ENCODE peak calls at places on chromosomes 1 and 21, in six cellular contexts. M is DND-41, H is heart right ventricle, A is GM23248, C is heart left ventricle, G is hepatocyte. Z is an unnamed sample. For H3K9me3 and H3K4me1, the result is how much of the 10 kb centered on the place peaks cover.

GRCh38 chr21:16588433-16588860 is 858.7 kb downstream of the USP25 start:
- DNase-seq in M (no peak), H (peak), A (peak), C (peak), G (peak), Z (no peak)

GRCh38 chr1:102726417-102726816 is 381.9 kb downstream of the COL11A1 start:
- DNase-seq in M (no peak), H (no peak), A (no peak), C (no peak), G (no peak), Z (no peak)

GRCh38 chr1:57678138-57678537 is 254.3 kb upstream of the DAB1 start:
- DNase-seq in M (no peak), H (no peak), A (no peak), C (no peak), G (peak), Z (no peak)

GRCh38 chr1:30733520-30733919 is 10.1 kb upstream of the MATN1 start:
- DNase-seq in M (no peak), H (no peak), A (no peak), C (no peak), G (no peak), Z (no peak)

GRCh38 chr1:160993544-160993943 is 27.4 kb downstream of the F11R start:
- DNase-seq in M (no peak), H (no peak), A (peak), C (no peak), G (peak), Z (no peak)

GRCh38 chr1:96992871-96993270 is 271.3 kb downstream of the PTBP2 start:
- DNase-seq in M (no peak), H (no peak), A (peak), C (no peak), G (no peak), Z (no peak)

GRCh38 chr1:205248793-205249601 is 21.3 kb downstream of the TMCC2 start:
- DNase-seq in M (no peak), H (peak), A (no peak), C (peak), G (peak), Z (no peak)

GRCh38 chr1:180527270-180527669 is 24.9 kb upstream of the ACBD6 start:
- DNase-seq in M (no peak), H (no peak), A (peak), C (no peak), G (peak), Z (no peak)

GRCh38 chr1:56456426-56457101 is 122.8 kb downstream of the PLPP3 start:
- DNase-seq in M (no peak), H (peak), A (peak), C (no peak), G (peak), Z (no peak)

GRCh38 chr1:19877821-19878636 is 4.2 kb upstream of the OTUD3 start:
- DNase-seq in M (peak), H (no peak), A (peak), C (no peak), G (no peak), Z (no peak)

GRCh38 chr1:201465698-201466290 is 3.2 kb downstream of the PHLDA3 start:
- DNase-seq in M (no peak), H (no peak), A (no peak), C (no peak), G (no peak), Z (no peak)

GRCh38 chr21:39611547-39612190 is 1.1 kb upstream of the B3GALT5 start:
- DNase-seq in M (no peak), H (no peak), A (no peak), C (no peak), G (no peak), Z (no peak)

GRCh38 chr21:46661211-46661625 is 25.7 kb downstream of the PRMT2 start:
- DNase-seq in M (no peak), H (peak), A (peak), C (peak), G (peak), Z (peak)

GRCh38 chr1:88612783-88613182 is 71.3 kb upstream of the PKN2 start:
- DNase-seq in M (no peak), H (no peak), A (no peak), C (no peak), G (peak), Z (no peak)

GRCh38 chr1:89695847-89696246 is 62.9 kb downstream of the LRRC8C start:
- DNase-seq in M (no peak), H (no peak), A (no peak), C (no peak), G (no peak), Z (peak)

GRCh38 chr21:30590297-30590696 is at the start of gene KRTAP22-2:
- DNase-seq in M (no peak), H (no peak), A (no peak), C (no peak), G (no peak), Z (no peak)

GRCh38 chr21:45982758-45983731 is 1.5 kb downstream of the COL6A1 start:
- DNase-seq in M (no peak), H (no peak), A (peak), C (peak), G (no peak), Z (no peak)

GRCh38 chr1:176515310-176515709 is 52.3 kb downstream of the PAPPA2 start:
- DNase-seq in M (no peak), H (no peak), A (peak), C (no peak), G (peak), Z (no peak)

GRCh38 chr1:8736927-8737326 is 80.5 kb downstream of the RERE start:
- DNase-seq in M (no peak), H (no peak), A (no peak), C (no peak), G (no peak), Z (no peak)

GRCh38 chr1:204359474-204360255 is at the start of gene PLEKHA6:
- DNase-seq in M (peak), H (peak), A (peak), C (no peak), G (peak), Z (no peak)

GRCh38 chr1:244090645-244091044 is 39.6 kb downstream of the ZBTB18 start:
- DNase-seq in M (no peak), H (no peak), A (no peak), C (no peak), G (no peak), Z (no peak)

GRCh38 chr1:193104496-193104905 is 713 bp downstream of the GLRX2 start:
- DNase-seq in M (no peak), H (peak), A (peak), C (peak), G (peak), Z (no peak)

GRCh38 chr1:89953072-89953626 is 41.8 kb upstream of the ZNF326 start:
- DNase-seq in M (peak), H (no peak), A (peak), C (no peak), G (peak), Z (peak)

GRCh38 chr1:117579221-117579906 is 26.5 kb upstream of the TENT5C start:
- DNase-seq in M (no peak), H (no peak), A (no peak), C (no peak), G (no peak), Z (no peak)

GRCh38 chr1:232635778-232636356 is 5.9 kb upstream of the SIPA1L2 start:
- DNase-seq in M (no peak), H (no peak), A (peak), C (no peak), G (peak), Z (peak)

GRCh38 chr1:178388398-178389161 is 108.2 kb downstream of the CLEC20A start:
- DNase-seq in M (no peak), H (no peak), A (peak), C (no peak), G (no peak), Z (no peak)

GRCh38 chr21:37341254-37341960 is 25.2 kb upstream of the DYRK1A start:
- DNase-seq in M (no peak), H (no peak), A (peak), C (no peak), G (no peak), Z (no peak)

GRCh38 chr1:227779651-227780050 is 35.8 kb upstream of the PRSS38 start:
- DNase-seq in M (no peak), H (peak), A (no peak), C (no peak), G (no peak), Z (no peak)

GRCh38 chr1:27001570-27002360 is 8.3 kb downstream of the TRNP1 start:
- DNase-seq in M (no peak), H (peak), A (peak), C (peak), G (peak), Z (no peak)

GRCh38 chr1:34742667-34743270 is 12.1 kb upstream of the GJB5 start:
- DNase-seq in M (peak), H (peak), A (peak), C (peak), G (peak), Z (peak)

GRCh38 chr1:10306435-10306834 is 92.4 kb upstream of the PGD start:
- DNase-seq in M (no peak), H (no peak), A (no peak), C (no peak), G (no peak), Z (no peak)

GRCh38 chr1:110860174-110860573 is 12.8 kb upstream of the CD53 start:
- DNase-seq in M (no peak), H (no peak), A (no peak), C (no peak), G (no peak), Z (no peak)

GRCh38 chr1:25952851-25953401 is 44.9 kb downstream of the PAFAH2 start:
- DNase-seq in M (no peak), H (peak), A (peak), C (peak), G (no peak), Z (no peak)

GRCh38 chr1:114330451-114330983 is 176.8 kb upstream of the SYT6 start:
- DNase-seq in M (peak), H (no peak), A (no peak), C (no peak), G (no peak), Z (peak)

GRCh38 chr1:31828926-31829690 is 13.3 kb upstream of the SPOCD1 start:
- DNase-seq in M (peak), H (no peak), A (no peak), C (no peak), G (no peak), Z (no peak)

GRCh38 chr1:18943914-18944572 is 12.4 kb downstream of the IFFO2 start:
- DNase-seq in M (no peak), H (no peak), A (no peak), C (no peak), G (no peak), Z (no peak)

GRCh38 chr1:37946703-37947360 is at the start of gene INPP5B:
- DNase-seq in M (no peak), H (peak), A (peak), C (peak), G (peak), Z (peak)

DNA sequence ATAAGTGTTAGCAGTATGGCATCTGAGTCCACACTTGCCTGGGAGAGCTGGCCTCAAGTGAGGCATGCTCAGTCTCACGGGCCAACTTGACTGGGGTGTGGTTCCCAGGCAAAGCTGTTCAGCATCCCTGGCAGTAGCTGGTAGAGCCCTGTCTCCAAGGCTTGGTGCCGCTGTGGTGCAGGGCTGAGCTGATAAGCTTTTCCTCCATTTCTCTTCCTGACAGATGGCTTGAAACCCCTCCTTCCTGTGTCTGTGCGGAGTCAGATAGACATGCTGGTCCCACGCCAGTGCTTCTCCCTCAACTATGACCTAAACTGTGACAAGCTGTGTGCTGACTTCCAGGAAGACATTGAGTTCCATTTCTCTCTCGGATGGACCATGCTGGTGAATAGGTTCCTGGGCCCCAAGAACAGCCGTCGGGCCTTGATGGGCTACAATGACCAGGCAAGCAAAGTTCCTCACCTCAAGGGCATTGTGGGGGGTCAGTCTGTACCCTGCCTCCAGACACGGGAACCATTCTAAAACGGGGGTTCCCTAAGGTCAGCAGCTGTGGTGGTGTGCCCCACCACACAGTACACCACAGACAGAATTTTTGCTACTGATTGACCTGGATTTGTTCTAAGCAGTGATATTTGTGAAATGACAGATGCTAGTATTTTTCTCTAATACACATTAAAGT is 13.7 kb upstream of the MIIP start:
- DNase-seq in M (no peak), H (no peak), A (no peak), C (no peak), G (no peak), Z (no peak)
- H3K9me3 ChIP-seq in M (under half), H (under half), A (under half), C (under half), G (under half), Z (under half)

GRCh38 chr1:51494138-51494830 is 24.8 kb downstream of the EPS15 start:
- DNase-seq in M (no peak), H (no peak), A (no peak), C (no peak), G (no peak), Z (no peak)

GRCh38 chr1:51491166-51491981 is 27.7 kb downstream of the EPS15 start:
- DNase-seq in M (no peak), H (no peak), A (no peak), C (no peak), G (no peak), Z (no peak)

GRCh38 chr1:51488372-51489050 is 30.6 kb downstream of the EPS15 start:
- DNase-seq in M (no peak), H (no peak), A (no peak), C (no peak), G (no peak), Z (no peak)

GRCh38 chr1:51487628-51488027 is 31.4 kb downstream of the EPS15 start:
- DNase-seq in M (no peak), H (no peak), A (no peak), C (no peak), G (no peak), Z (no peak)

GRCh38 chr1:51489472-51489871 is 29.6 kb downstream of the EPS15 start:
- DNase-seq in M (no peak), H (no peak), A (no peak), C (no peak), G (no peak), Z (no peak)
- H3K4me1 ChIP-seq in M (under half), H (half or more), A (under half), C (half or more), G (under half), Z (under half)

GRCh38 chr1:46334030-46334384 is 6.6 kb upstream of the NSUN4 start:
- DNase-seq in M (no peak), H (no peak), A (no peak), C (no peak), G (no peak), Z (no peak)

GRCh38 chr1:46333300-46334029 is 7.1 kb upstream of the NSUN4 start:
- DNase-seq in M (no peak), H (no peak), A (peak), C (no peak), G (peak), Z (no peak)
- H3K4me3 ChIP-seq in M (no peak), H (no peak), A (no peak), C (no peak), G (no peak), Z (no peak)

DNA sequence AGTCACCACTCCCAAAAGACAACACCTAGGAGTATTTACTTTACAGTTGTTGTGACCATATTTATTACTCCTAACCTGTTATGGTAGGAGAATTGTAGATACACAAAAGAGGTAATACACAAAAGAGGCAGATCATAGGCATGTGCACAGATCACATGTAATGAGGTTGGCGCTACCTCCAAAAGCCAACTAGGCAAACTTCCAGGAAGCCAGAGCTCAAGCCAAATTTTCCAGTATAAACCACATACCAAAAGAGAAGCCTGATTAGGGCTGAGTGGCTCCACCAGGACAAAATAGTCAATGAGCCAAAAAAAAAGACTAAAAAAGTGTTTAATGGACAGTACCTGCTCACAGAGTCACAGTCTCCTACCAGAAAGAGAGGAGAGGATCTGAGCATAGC is 195.0 kb upstream of the PBX1 start:
- DNase-seq in M (no peak), H (no peak), A (no peak), C (no peak), G (no peak), Z (no peak)
- H3K9me3 ChIP-seq in M (under half), H (under half), A (under half), C (under half), G (under half), Z (under half)

DNA sequence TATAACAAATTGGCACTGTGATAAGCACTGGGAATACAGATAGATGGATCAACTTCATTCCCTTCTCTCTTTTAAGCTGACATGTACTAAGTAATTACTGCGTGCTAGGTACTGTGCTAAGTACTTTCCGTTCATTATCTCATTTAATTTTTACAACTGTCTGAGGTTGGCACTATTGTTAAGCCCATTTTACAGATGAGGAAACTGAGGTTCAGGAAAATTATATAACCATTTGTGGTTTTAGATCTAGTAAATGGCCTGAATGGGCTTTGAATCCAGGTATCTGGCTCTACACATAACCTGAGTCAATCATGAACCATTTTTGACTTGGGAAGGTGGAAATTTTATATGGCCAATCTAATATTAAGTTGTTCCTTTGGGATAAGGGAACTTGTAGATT is 3.6 kb upstream of the HMGCS2 start:
- DNase-seq in M (no peak), H (no peak), A (no peak), C (no peak), G (no peak), Z (no peak)
- H3K4me1 ChIP-seq in M (under half), H (under half), A (under half), C (under half), G (under half), Z (under half)

DNA sequence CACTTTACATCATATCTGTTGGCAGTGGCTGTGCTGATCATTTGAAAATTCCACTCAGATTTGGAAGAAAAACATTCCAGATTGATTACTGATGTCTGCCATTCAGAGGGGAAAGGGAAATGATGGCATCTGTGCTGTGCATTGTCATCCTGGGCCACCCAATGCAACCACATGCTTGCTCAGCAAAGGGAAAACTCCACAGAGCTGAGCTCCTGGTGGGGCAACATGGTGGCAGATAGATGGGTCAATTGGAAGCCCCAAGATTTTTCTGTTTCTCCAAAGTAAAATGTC is 11.8 kb downstream of the OXCT2 start:
- DNase-seq in M (no peak), H (no peak), A (no peak), C (no peak), G (no peak), Z (no peak)
- H3K4me3 ChIP-seq in M (no peak), H (no peak), A (no peak), C (no peak), G (no peak), Z (no peak)

DNA sequence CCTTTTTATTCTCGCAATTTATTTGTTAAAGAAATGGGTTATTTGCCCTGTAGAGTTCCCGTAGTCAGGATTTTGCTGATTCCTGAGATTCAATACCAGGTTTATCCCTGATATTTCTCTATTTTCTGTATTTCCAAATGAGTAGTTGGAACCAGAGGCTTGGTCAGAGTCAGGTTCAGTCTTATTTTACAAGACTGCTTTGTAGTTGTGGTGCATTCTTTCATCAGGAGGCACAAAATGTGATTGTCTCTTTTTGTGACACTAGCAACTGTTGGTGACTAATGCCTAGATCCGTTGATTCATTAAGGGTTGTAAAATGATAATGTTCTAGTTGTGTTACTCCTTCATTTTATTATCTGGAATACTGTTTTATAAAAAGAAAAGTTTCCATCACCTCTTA is 95.5 kb upstream of the TPTE start:
- DNase-seq in M (no peak), H (no peak), A (no peak), C (no peak), G (peak), Z (no peak)
- H3K9me3 ChIP-seq in M (under half), H (under half), A (under half), C (under half), G (under half), Z (half or more)

GRCh38 chr21:42676799-42677198 is 23.4 kb downstream of the PDE9A start:
- DNase-seq in M (no peak), H (no peak), A (no peak), C (peak), G (no peak), Z (no peak)
- H3K4me1 ChIP-seq in M (under half), H (under half), A (under half), C (under half), G (under half), Z (under half)

GRCh38 chr1:78603206-78603605 is 17.0 kb upstream of the IFI44L start:
- DNase-seq in M (no peak), H (no peak), A (no peak), C (no peak), G (no peak), Z (no peak)
- H3K4me3 ChIP-seq in M (no peak), H (no peak), A (no peak), C (no peak), G (no peak), Z (no peak)